ENCODE peak calls at places on chromosomes 12 and 14, in eight cellular contexts. One of them, this sample, is unnamed.

GRCh38 chr14:104741108-104741802 is 11.7 kb upstream of the SIVA1 start:
- DNase-seq in astrocyte of the spinal cord: no peak
- DNase-seq in upper lobe of right lung: no peak
- DNase-seq in GM23338: no peak
- DNase-seq in body of pancreas: no peak
- DNase-seq in stomach: no peak
- DNase-seq in tibial nerve: no peak
- DNase-seq in CD8-positive, alpha-beta T cell: no peak
- DNase-seq in this sample: no peak

GRCh38 chr14:58607571-58608317 is 30.0 kb upstream of the DACT1 start:
- DNase-seq in astrocyte of the spinal cord: peak
- DNase-seq in upper lobe of right lung: no peak
- DNase-seq in GM23338: no peak
- DNase-seq in body of pancreas: no peak
- DNase-seq in stomach: no peak
- DNase-seq in tibial nerve: no peak
- DNase-seq in CD8-positive, alpha-beta T cell: no peak
- DNase-seq in this sample: no peak

GRCh38 chr14:54267172-54267571 is 129.6 kb upstream of the CDKN3 start:
- DNase-seq in astrocyte of the spinal cord: no peak
- DNase-seq in upper lobe of right lung: no peak
- DNase-seq in GM23338: no peak
- DNase-seq in body of pancreas: no peak
- DNase-seq in stomach: no peak
- DNase-seq in tibial nerve: no peak
- DNase-seq in CD8-positive, alpha-beta T cell: no peak
- DNase-seq in this sample: no peak

GRCh38 chr12:125861299-125862281 is 796.4 kb downstream of the AACS start:
- DNase-seq in astrocyte of the spinal cord: no peak
- DNase-seq in upper lobe of right lung: peak
- DNase-seq in GM23338: peak
- DNase-seq in body of pancreas: peak
- DNase-seq in stomach: peak
- DNase-seq in tibial nerve: peak
- DNase-seq in CD8-positive, alpha-beta T cell: no peak
- DNase-seq in this sample: no peak

GRCh38 chr12:15151141-15152091 is 69.8 kb downstream of the RERG start:
- DNase-seq in astrocyte of the spinal cord: peak
- DNase-seq in upper lobe of right lung: no peak
- DNase-seq in GM23338: peak
- DNase-seq in body of pancreas: no peak
- DNase-seq in stomach: no peak
- DNase-seq in tibial nerve: no peak
- DNase-seq in CD8-positive, alpha-beta T cell: no peak
- DNase-seq in this sample: no peak

GRCh38 chr14:75242546-75243273 is 35.9 kb upstream of the FOS start:
- DNase-seq in astrocyte of the spinal cord: peak
- DNase-seq in upper lobe of right lung: peak
- DNase-seq in GM23338: no peak
- DNase-seq in body of pancreas: no peak
- DNase-seq in stomach: no peak
- DNase-seq in tibial nerve: no peak
- DNase-seq in CD8-positive, alpha-beta T cell: no peak
- DNase-seq in this sample: peak

GRCh38 chr12:48110691-48111315 is 4.9 kb upstream of the SENP1 start:
- DNase-seq in astrocyte of the spinal cord: no peak
- DNase-seq in upper lobe of right lung: no peak
- DNase-seq in GM23338: no peak
- DNase-seq in body of pancreas: no peak
- DNase-seq in stomach: no peak
- DNase-seq in tibial nerve: no peak
- DNase-seq in CD8-positive, alpha-beta T cell: no peak
- DNase-seq in this sample: no peak

GRCh38 chr14:102396531-102396930 is 33.8 kb downstream of the TECPR2 start:
- DNase-seq in astrocyte of the spinal cord: no peak
- DNase-seq in upper lobe of right lung: no peak
- DNase-seq in GM23338: no peak
- DNase-seq in body of pancreas: no peak
- DNase-seq in stomach: no peak
- DNase-seq in tibial nerve: no peak
- DNase-seq in CD8-positive, alpha-beta T cell: no peak
- DNase-seq in this sample: no peak

GRCh38 chr14:92625213-92625612 is 111.6 kb downstream of the RIN3 start:
- DNase-seq in astrocyte of the spinal cord: peak
- DNase-seq in upper lobe of right lung: no peak
- DNase-seq in GM23338: no peak
- DNase-seq in body of pancreas: no peak
- DNase-seq in stomach: no peak
- DNase-seq in tibial nerve: no peak
- DNase-seq in CD8-positive, alpha-beta T cell: no peak
- DNase-seq in this sample: no peak

GRCh38 chr12:103745962-103746361 is 95.1 kb downstream of the NT5DC3 start:
- DNase-seq in astrocyte of the spinal cord: no peak
- DNase-seq in upper lobe of right lung: no peak
- DNase-seq in GM23338: peak
- DNase-seq in body of pancreas: no peak
- DNase-seq in stomach: no peak
- DNase-seq in tibial nerve: no peak
- DNase-seq in CD8-positive, alpha-beta T cell: no peak
- DNase-seq in this sample: no peak

GRCh38 chr12:6383572-6384498 is at the start of gene LTBR:
- DNase-seq in astrocyte of the spinal cord: peak
- DNase-seq in upper lobe of right lung: peak
- DNase-seq in GM23338: peak
- DNase-seq in body of pancreas: peak
- DNase-seq in stomach: peak
- DNase-seq in tibial nerve: peak
- DNase-seq in CD8-positive, alpha-beta T cell: no peak
- DNase-seq in this sample: no peak

GRCh38 chr12:105013892-105014291 is 27.8 kb downstream of the NOPCHAP1 start:
- DNase-seq in astrocyte of the spinal cord: peak
- DNase-seq in upper lobe of right lung: no peak
- DNase-seq in GM23338: no peak
- DNase-seq in body of pancreas: no peak
- DNase-seq in stomach: no peak
- DNase-seq in tibial nerve: no peak
- DNase-seq in CD8-positive, alpha-beta T cell: no peak
- DNase-seq in this sample: peak

GRCh38 chr14:102316048-102316745 is 3.3 kb upstream of the ZNF839 start:
- DNase-seq in astrocyte of the spinal cord: no peak
- DNase-seq in upper lobe of right lung: no peak
- DNase-seq in GM23338: no peak
- DNase-seq in body of pancreas: peak
- DNase-seq in stomach: no peak
- DNase-seq in tibial nerve: no peak
- DNase-seq in CD8-positive, alpha-beta T cell: no peak
- DNase-seq in this sample: no peak

GRCh38 chr12:79935021-79935623 is at the start of gene PPP1R12A:
- DNase-seq in astrocyte of the spinal cord: peak
- DNase-seq in upper lobe of right lung: peak
- DNase-seq in GM23338: peak
- DNase-seq in body of pancreas: peak
- DNase-seq in stomach: peak
- DNase-seq in tibial nerve: peak
- DNase-seq in CD8-positive, alpha-beta T cell: peak
- DNase-seq in this sample: peak
- TF ChIP-seq CTCF in astrocyte of the spinal cord: no peak
- TF ChIP-seq CTCF in upper lobe of right lung: peak
- TF ChIP-seq CTCF in GM23338: no peak
- TF ChIP-seq CTCF in body of pancreas: peak
- TF ChIP-seq CTCF in stomach: no peak
- TF ChIP-seq CTCF in tibial nerve: peak
- TF ChIP-seq CTCF in CD8-positive, alpha-beta T cell: no peak
- TF ChIP-seq CTCF in this sample: no peak

GRCh38 chr12:54414191-54414525 is 4.9 kb downstream of the ITGA5 start:
- DNase-seq in astrocyte of the spinal cord: no peak
- DNase-seq in upper lobe of right lung: no peak
- DNase-seq in GM23338: no peak
- DNase-seq in body of pancreas: no peak
- DNase-seq in stomach: no peak
- DNase-seq in tibial nerve: no peak
- DNase-seq in CD8-positive, alpha-beta T cell: no peak
- DNase-seq in this sample: no peak
- H3K4me3 ChIP-seq in astrocyte of the spinal cord: no peak
- H3K4me3 ChIP-seq in upper lobe of right lung: peak
- H3K4me3 ChIP-seq in GM23338: no peak
- H3K4me3 ChIP-seq in body of pancreas: no peak
- H3K4me3 ChIP-seq in stomach: peak
- H3K4me3 ChIP-seq in tibial nerve: no peak
- H3K4me3 ChIP-seq in CD8-positive, alpha-beta T cell: peak
- H3K4me3 ChIP-seq in this sample: no peak

GRCh38 chr14:65104791-65105190 is 2.5 kb upstream of the MAX start:
- DNase-seq in astrocyte of the spinal cord: no peak
- DNase-seq in upper lobe of right lung: no peak
- DNase-seq in GM23338: no peak
- DNase-seq in body of pancreas: no peak
- DNase-seq in stomach: no peak
- DNase-seq in tibial nerve: no peak
- DNase-seq in CD8-positive, alpha-beta T cell: no peak
- DNase-seq in this sample: no peak

GRCh38 chr14:65101631-65102440 is 481 bp downstream of the MAX start:
- DNase-seq in astrocyte of the spinal cord: no peak
- DNase-seq in upper lobe of right lung: peak
- DNase-seq in GM23338: peak
- DNase-seq in body of pancreas: peak
- DNase-seq in stomach: peak
- DNase-seq in tibial nerve: no peak
- DNase-seq in CD8-positive, alpha-beta T cell: peak
- DNase-seq in this sample: no peak

GRCh38 chr14:65102441-65103149 is at the start of gene MAX:
- DNase-seq in astrocyte of the spinal cord: peak
- DNase-seq in upper lobe of right lung: peak
- DNase-seq in GM23338: peak
- DNase-seq in body of pancreas: peak
- DNase-seq in stomach: peak
- DNase-seq in tibial nerve: peak
- DNase-seq in CD8-positive, alpha-beta T cell: peak
- DNase-seq in this sample: peak

GRCh38 chr14:65100905-65101541 is 1.3 kb downstream of the MAX start:
- DNase-seq in astrocyte of the spinal cord: no peak
- DNase-seq in upper lobe of right lung: no peak
- DNase-seq in GM23338: no peak
- DNase-seq in body of pancreas: no peak
- DNase-seq in stomach: no peak
- DNase-seq in tibial nerve: no peak
- DNase-seq in CD8-positive, alpha-beta T cell: no peak
- DNase-seq in this sample: no peak

DNA sequence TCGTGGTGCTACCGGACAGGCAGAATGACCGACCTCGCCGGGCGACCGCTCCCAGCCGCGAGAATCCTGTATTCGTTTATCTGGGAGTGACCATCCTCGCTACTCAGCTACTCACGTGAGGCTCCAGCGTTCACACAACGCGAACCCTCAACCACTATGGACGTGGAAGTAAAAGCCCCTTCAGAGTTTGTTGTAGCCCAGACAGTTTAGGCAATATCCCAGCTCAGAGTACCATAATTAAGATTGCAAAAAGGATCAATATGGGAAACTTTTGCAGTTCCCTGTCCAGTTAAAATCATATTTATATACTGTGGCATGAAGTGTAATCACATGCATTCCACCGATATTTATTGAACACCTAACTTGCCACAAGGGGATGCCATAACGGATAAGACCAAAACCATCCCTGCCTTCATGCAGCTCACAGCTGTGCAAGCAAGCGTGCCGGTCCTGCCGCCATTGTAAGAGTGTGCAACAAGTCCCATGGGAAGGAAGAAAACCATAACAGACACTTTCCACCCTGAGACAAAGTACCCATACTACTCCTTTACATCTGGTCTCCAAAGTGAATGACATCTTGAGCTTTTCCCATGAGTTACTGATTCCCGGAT is 938 bp upstream of the MAX start:
- DNase-seq in astrocyte of the spinal cord: no peak
- DNase-seq in upper lobe of right lung: no peak
- DNase-seq in GM23338: peak
- DNase-seq in body of pancreas: peak
- DNase-seq in stomach: no peak
- DNase-seq in tibial nerve: no peak
- DNase-seq in CD8-positive, alpha-beta T cell: peak
- DNase-seq in this sample: no peak
- TF ChIP-seq CTCF in astrocyte of the spinal cord: peak
- TF ChIP-seq CTCF in upper lobe of right lung: peak
- TF ChIP-seq CTCF in GM23338: peak
- TF ChIP-seq CTCF in body of pancreas: no peak
- TF ChIP-seq CTCF in stomach: no peak
- TF ChIP-seq CTCF in tibial nerve: no peak
- TF ChIP-seq CTCF in CD8-positive, alpha-beta T cell: no peak
- TF ChIP-seq CTCF in this sample: no peak

GRCh38 chr12:24055747-24056146 is 106.3 kb upstream of the SOX5 start:
- DNase-seq in astrocyte of the spinal cord: no peak
- DNase-seq in upper lobe of right lung: no peak
- DNase-seq in GM23338: no peak
- DNase-seq in body of pancreas: no peak
- DNase-seq in stomach: no peak
- DNase-seq in tibial nerve: no peak
- DNase-seq in CD8-positive, alpha-beta T cell: no peak
- DNase-seq in this sample: no peak

GRCh38 chr12:24060089-24060488 is 110.6 kb upstream of the SOX5 start:
- DNase-seq in astrocyte of the spinal cord: no peak
- DNase-seq in upper lobe of right lung: no peak
- DNase-seq in GM23338: no peak
- DNase-seq in body of pancreas: no peak
- DNase-seq in stomach: no peak
- DNase-seq in tibial nerve: no peak
- DNase-seq in CD8-positive, alpha-beta T cell: no peak
- DNase-seq in this sample: no peak

GRCh38 chr12:24062642-24063245 is 113.3 kb upstream of the SOX5 start:
- DNase-seq in astrocyte of the spinal cord: no peak
- DNase-seq in upper lobe of right lung: no peak
- DNase-seq in GM23338: no peak
- DNase-seq in body of pancreas: no peak
- DNase-seq in stomach: no peak
- DNase-seq in tibial nerve: no peak
- DNase-seq in CD8-positive, alpha-beta T cell: no peak
- DNase-seq in this sample: no peak

GRCh38 chr12:24054411-24054810 is 104.9 kb upstream of the SOX5 start:
- DNase-seq in astrocyte of the spinal cord: no peak
- DNase-seq in upper lobe of right lung: no peak
- DNase-seq in GM23338: no peak
- DNase-seq in body of pancreas: no peak
- DNase-seq in stomach: no peak
- DNase-seq in tibial nerve: no peak
- DNase-seq in CD8-positive, alpha-beta T cell: no peak
- DNase-seq in this sample: no peak

DNA sequence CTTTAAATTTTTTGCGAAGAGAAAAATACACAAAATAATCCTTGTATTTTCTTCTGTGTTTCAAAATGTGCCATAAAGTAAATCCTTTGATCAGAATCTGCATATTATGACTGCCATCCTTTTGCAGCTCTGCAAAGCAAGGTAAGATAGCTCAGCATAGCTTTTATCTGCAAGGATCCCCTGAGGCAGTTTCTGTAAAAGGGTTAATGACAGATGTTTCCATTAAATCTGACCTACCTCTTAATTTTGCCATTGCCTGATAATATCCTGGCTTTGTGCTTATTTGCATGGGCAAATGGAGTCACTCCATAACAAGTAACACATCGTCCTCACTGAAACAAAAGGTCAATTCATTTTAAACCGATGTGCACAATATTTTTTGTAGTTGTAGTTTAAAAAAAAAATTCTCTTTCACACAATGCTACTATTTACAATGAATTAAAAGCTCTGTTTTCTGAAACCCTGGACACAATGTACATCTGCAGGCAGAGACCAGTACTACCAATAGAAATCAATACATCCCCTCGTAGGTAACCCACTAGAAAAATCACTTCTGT is 108.5 kb upstream of the SOX5 start:
- DNase-seq in astrocyte of the spinal cord: no peak
- DNase-seq in upper lobe of right lung: no peak
- DNase-seq in GM23338: no peak
- DNase-seq in body of pancreas: no peak
- DNase-seq in stomach: no peak
- DNase-seq in tibial nerve: no peak
- DNase-seq in CD8-positive, alpha-beta T cell: no peak
- DNase-seq in this sample: no peak
- H3K4me3 ChIP-seq in astrocyte of the spinal cord: no peak
- H3K4me3 ChIP-seq in upper lobe of right lung: no peak
- H3K4me3 ChIP-seq in GM23338: no peak
- H3K4me3 ChIP-seq in body of pancreas: no peak
- H3K4me3 ChIP-seq in stomach: no peak
- H3K4me3 ChIP-seq in tibial nerve: no peak
- H3K4me3 ChIP-seq in CD8-positive, alpha-beta T cell: no peak
- H3K4me3 ChIP-seq in this sample: no peak